ENCODE peak calls at places on chromosomes 6 and 20, in nine cellular contexts. B is SK-MEL-5; P is CD4-positive, alpha-beta T cell; N is activated naive CD8-positive, alpha-beta T cell treated with anti-CD3 and anti-CD28 coated beads, Interleukin-2, amount 50 U/mL, for 16 hours; K is smooth muscle cell of the brain vasculature; Z is left ventricle myocardium inferior; R is HTR-8/SVneo; D is pancreas; O is HFF-Myc. H is an unnamed sample.
A peak's percentile ranks its signal among the peaks of the same experiment; 100 is the strongest.

GRCh38 chr20:32327087-32327681 is 30.9 kb upstream of the ASXL1 start:
- DNase-seq in B (no peak), P (no peak), N (no peak), K (no peak), Z (no peak), R (no peak), D (no peak), O (no peak), H (no peak)

GRCh38 chr6:31529329-31530150 is 778 bp downstream of the MCCD1 start:
- DNase-seq in B (no peak), P (no peak), N (no peak), K (no peak), Z (no peak), R (no peak), D (no peak), O (no peak), H (no peak)

GRCh38 chr6:117138407-117138806 is 127.0 kb upstream of the VGLL2 start:
- DNase-seq in B (no peak), P (no peak), N (no peak), K (no peak), Z (no peak), R (no peak), D (no peak), O (no peak), H (no peak)

GRCh38 chr20:37276494-37277252 is 12.8 kb upstream of the MANBAL start:
- DNase-seq in B (peak; percentile 73), P (no peak), N (no peak), K (peak; percentile 85), Z (peak; percentile 41), R (peak; percentile 74), D (peak; percentile 55), O (peak; percentile 85), H (no peak)

GRCh38 chr6:63573140-63573898 is 1.0 kb downstream of the LOC128125822 start:
- DNase-seq in B (peak; percentile 93), P (peak; percentile 54), N (peak; percentile 34), K (no peak), Z (peak; percentile 76), R (peak; percentile 45), D (peak; percentile 93), O (peak; percentile 39), H (peak; percentile 52)

GRCh38 chr6:153031335-153031955 is 28.9 kb upstream of the MTRF1L start:
- DNase-seq in B (no peak), P (no peak), N (no peak), K (no peak), Z (no peak), R (no peak), D (no peak), O (no peak), H (no peak)

GRCh38 chr6:30769088-30769852 is 24.9 kb upstream of the IER3 start:
- DNase-seq in B (peak; percentile 80), P (peak; percentile 29), N (peak; percentile 58), K (peak; percentile 52), Z (no peak), R (peak; percentile 93), D (peak; percentile 30), O (peak; percentile 94), H (peak; percentile 57)

GRCh38 chr6:160931378-160932343 is 59.9 kb upstream of the MAP3K4 start:
- DNase-seq in B (no peak), P (no peak), N (no peak), K (no peak), Z (no peak), R (no peak), D (no peak), O (no peak), H (no peak)

GRCh38 chr20:4192378-4193048 is 177.2 kb upstream of the RNF24 start:
- DNase-seq in B (peak; percentile 18), P (no peak), N (no peak), K (no peak), Z (no peak), R (no peak), D (no peak), O (no peak), H (no peak)

GRCh38 chr6:42984924-42985475 is 630 bp downstream of the PPP2R5D start:
- DNase-seq in B (no peak), P (no peak), N (no peak), K (no peak), Z (no peak), R (no peak), D (no peak), O (no peak), H (no peak)

GRCh38 chr6:166406197-166406596 is 23.5 kb upstream of the MPC1 start:
- DNase-seq in B (no peak), P (no peak), N (no peak), K (no peak), Z (no peak), R (no peak), D (no peak), O (no peak), H (no peak)

GRCh38 chr20:2752631-2753455 is 47.6 kb downstream of the CPXM1 start:
- DNase-seq in B (peak; percentile 68), P (peak; percentile 33), N (no peak), K (peak; percentile 26), Z (no peak), R (no peak), D (no peak), O (no peak), H (no peak)

GRCh38 chr20:43191946-43192847 is 2.5 kb upstream of the PTPRT start:
- DNase-seq in B (peak; percentile 54), P (no peak), N (no peak), K (no peak), Z (no peak), R (peak; percentile 63), D (peak; percentile 9), O (no peak), H (no peak)

GRCh38 chr20:5996765-5997164 is 46.3 kb downstream of the MCM8 start:
- DNase-seq in B (no peak), P (no peak), N (no peak), K (no peak), Z (no peak), R (no peak), D (no peak), O (no peak), H (no peak)

GRCh38 chr20:14142171-14142570 is 146.9 kb downstream of the MACROD2 start:
- DNase-seq in B (peak; percentile 80), P (no peak), N (no peak), K (no peak), Z (no peak), R (peak; percentile 2), D (peak; percentile 50), O (peak; percentile 21), H (no peak)

GRCh38 chr6:151029976-151030375 is 164.5 kb downstream of the MTHFD1L start:
- DNase-seq in B (no peak), P (no peak), N (no peak), K (no peak), Z (no peak), R (no peak), D (no peak), O (no peak), H (no peak)

GRCh38 chr6:51960419-51960818 is 127.0 kb downstream of the PKHD1 start:
- DNase-seq in B (no peak), P (no peak), N (no peak), K (no peak), Z (no peak), R (no peak), D (no peak), O (no peak), H (no peak)

GRCh38 chr6:129748212-129748900 is 38.4 kb upstream of the ARHGAP18 start:
- DNase-seq in B (no peak), P (peak; percentile 18), N (peak; percentile 14), K (no peak), Z (no peak), R (no peak), D (no peak), O (no peak), H (no peak)

GRCh38 chr6:9143140-9143539 is 707.8 kb upstream of the SLC35B3 start:
- DNase-seq in B (no peak), P (no peak), N (no peak), K (no peak), Z (no peak), R (no peak), D (no peak), O (no peak), H (no peak)